ENCODE peak calls at places on chromosome 2, in eight cellular contexts. N is transverse colon, T is Peyer's patch, V is breast epithelium, K is cardiac fibroblast, A is left ventricle myocardium inferior, Y is WERI-Rb-1, L is mucosa of descending colon. Q is an unnamed sample.

GRCh38 chr2:84653302-84653701 is 137.0 kb downstream of the DNAH6 start:
- DNase-seq in N (no peak), T (no peak), V (no peak), K (no peak), A (no peak), Y (no peak), L (no peak), Q (peak; percentile 5)

GRCh38 chr2:197189770-197190434 is 120.7 kb downstream of the ANKRD44 start:
- DNase-seq in N (no peak), T (no peak), V (no peak), K (no peak), A (no peak), Y (no peak), L (no peak), Q (no peak)

GRCh38 chr2:235049069-235049468 is 97.3 kb downstream of the SH3BP4 start:
- DNase-seq in N (no peak), T (no peak), V (no peak), K (no peak), A (no peak), Y (no peak), L (no peak), Q (no peak)

GRCh38 chr2:231483398-231484329 is 19.4 kb upstream of the NCL start:
- DNase-seq in N (peak; percentile 12), T (no peak), V (peak; percentile 22), K (peak; percentile 40), A (peak; percentile 57), Y (no peak), L (peak; percentile 12), Q (peak; percentile 22)

GRCh38 chr2:40315684-40316083 is 136.2 kb downstream of the SLC8A1 start:
- DNase-seq in N (no peak), T (no peak), V (no peak), K (peak; percentile 72), A (no peak), Y (no peak), L (no peak), Q (peak; percentile 72)

GRCh38 chr2:127105656-127106456 is 1.1 kb downstream of the BIN1 start:
- DNase-seq in N (peak; percentile 34), T (peak; percentile 67), V (no peak), K (peak; percentile 69), A (no peak), Y (no peak), L (peak; percentile 49), Q (peak; percentile 18)

GRCh38 chr2:73175663-73176204 is 26.6 kb upstream of the NOTO start:
- DNase-seq in N (peak; percentile 81), T (peak; percentile 74), V (peak; percentile 39), K (peak; percentile 76), A (peak; percentile 88), Y (peak; percentile 84), L (peak; percentile 84), Q (peak; percentile 47)

GRCh38 chr2:105794926-105795574 is 50.3 kb downstream of the NCK2 start:
- DNase-seq in N (no peak), T (no peak), V (no peak), K (no peak), A (no peak), Y (no peak), L (no peak), Q (no peak)

GRCh38 chr2:230814616-230815015 is 50.1 kb upstream of the ITM2C start:
- DNase-seq in N (no peak), T (no peak), V (no peak), K (peak; percentile 54), A (no peak), Y (no peak), L (no peak), Q (peak; percentile 29)

GRCh38 chr2:12761109-12761508 is 44.4 kb downstream of the TRIB2 start:
- DNase-seq in N (no peak), T (no peak), V (no peak), K (no peak), A (no peak), Y (no peak), L (no peak), Q (no peak)

GRCh38 chr2:23658466-23658942 is 268.4 kb downstream of the ATAD2B start:
- DNase-seq in N (no peak), T (peak; percentile 59), V (no peak), K (peak; percentile 26), A (peak; percentile 43), Y (no peak), L (peak; percentile 19), Q (no peak)

GRCh38 chr2:193776988-193777387 is 1582.3 kb upstream of the TMEFF2 start:
- DNase-seq in N (no peak), T (no peak), V (no peak), K (no peak), A (no peak), Y (peak; percentile 49), L (peak; percentile 3), Q (no peak)

GRCh38 chr2:224027912-224028311 is 11.2 kb downstream of the SERPINE2 start:
- DNase-seq in N (no peak), T (no peak), V (no peak), K (no peak), A (no peak), Y (no peak), L (no peak), Q (no peak)

GRCh38 chr2:224031358-224031970 is 7.6 kb downstream of the SERPINE2 start:
- DNase-seq in N (no peak), T (no peak), V (no peak), K (no peak), A (no peak), Y (no peak), L (no peak), Q (no peak)

GRCh38 chr2:224027070-224027469 is 12.0 kb downstream of the SERPINE2 start:
- DNase-seq in N (no peak), T (no peak), V (no peak), K (no peak), A (no peak), Y (peak; percentile 70), L (no peak), Q (no peak)

GRCh38 chr2:224032283-224032682 is 6.8 kb downstream of the SERPINE2 start:
- DNase-seq in N (no peak), T (no peak), V (no peak), K (no peak), A (no peak), Y (no peak), L (no peak), Q (no peak)

GRCh38 chr2:224029876-224030275 is 9.2 kb downstream of the SERPINE2 start:
- DNase-seq in N (no peak), T (no peak), V (no peak), K (no peak), A (no peak), Y (no peak), L (no peak), Q (no peak)
- H3K4me3 ChIP-seq in N (no peak overlapping the region), T (no peak overlapping the region), V (no peak overlapping the region), K (no peak overlapping the region), A (no peak overlapping the region), Y (no peak overlapping the region), L (no peak overlapping the region), Q (no peak overlapping the region)

DNA sequence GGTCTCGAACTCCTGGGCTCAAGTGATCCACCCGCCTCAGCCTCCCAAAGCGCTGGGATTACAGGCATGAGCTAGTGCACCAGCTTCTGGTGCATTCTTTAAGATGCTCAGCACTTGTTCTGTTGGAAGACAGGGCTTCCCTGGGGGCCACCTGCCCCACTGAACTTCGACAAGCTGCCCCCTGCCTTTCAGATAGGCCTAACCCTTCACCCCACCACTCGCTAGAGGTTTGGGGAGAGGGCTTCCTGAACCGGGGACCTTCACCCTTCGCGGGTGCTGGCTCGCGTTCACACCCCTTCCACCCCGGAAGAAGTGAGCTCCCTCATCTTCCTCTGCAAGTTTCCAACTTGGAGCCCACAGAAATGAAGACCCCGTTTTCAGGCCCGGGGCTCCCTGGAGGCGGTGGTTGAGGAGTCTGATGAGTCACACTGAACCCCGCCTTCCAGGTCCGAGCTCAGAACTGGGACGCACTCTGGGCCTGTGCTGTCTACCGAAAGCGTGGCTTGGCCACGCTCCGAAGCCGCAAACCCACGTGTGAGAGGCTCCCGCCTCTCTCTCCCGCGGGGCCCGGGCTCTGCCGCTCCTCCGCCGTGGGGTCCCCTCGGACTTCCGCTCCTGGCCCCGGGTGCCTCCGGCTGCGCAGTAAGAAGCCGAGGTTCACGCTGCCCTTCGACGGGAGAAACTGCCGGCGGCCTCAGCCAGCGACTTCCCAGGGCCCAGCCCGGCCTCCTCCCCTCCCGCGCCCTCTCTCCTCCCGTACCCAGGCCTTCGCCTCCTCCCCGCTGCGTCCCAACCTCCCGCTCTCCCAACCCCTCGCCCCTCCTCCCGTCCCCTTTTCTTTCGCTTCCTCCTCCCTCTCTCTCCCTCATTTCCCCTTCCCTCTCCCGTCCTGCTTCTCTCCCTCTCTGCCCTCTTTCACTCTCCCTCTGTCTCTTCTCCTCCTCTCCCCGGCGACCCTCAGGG is 47.5 kb upstream of the SP3 start:
- DNase-seq in N (peak; percentile 66), T (peak; percentile 68), V (peak; percentile 68), K (peak; percentile 86), A (peak; percentile 85), Y (no peak), L (peak; percentile 51), Q (peak; percentile 55)
- TF ChIP-seq CTCF in N (no peak), T (no peak), V (peak; percentile 9), K (no peak), A (no peak), Y (no peak), L (no peak), Q (no peak)

GRCh38 chr2:222423632-222424280 is 587 bp upstream of the SGPP2 start:
- DNase-seq in N (no peak), T (peak; percentile 51), V (no peak), K (no peak), A (no peak), Y (no peak), L (no peak), Q (no peak)
- H3K4me3 ChIP-seq in N (peak overlapping the region; percentile 60), T (peak overlapping the region; percentile 85), V (peak overlapping the region; percentile 61), K (no peak overlapping the region), A (peak overlapping the region; percentile 79), Y (peak overlapping the region; percentile 42), L (peak overlapping the region; percentile 86), Q (no peak overlapping the region)

GRCh38 chr2:113274427-113274826 is 4.3 kb downstream of the PAX8 start:
- DNase-seq in N (no peak), T (no peak), V (no peak), K (no peak), A (no peak), Y (no peak), L (no peak), Q (no peak)

GRCh38 chr2:113276216-113276905 is 2.4 kb downstream of the PAX8 start:
- DNase-seq in N (no peak), T (no peak), V (no peak), K (no peak), A (no peak), Y (no peak), L (no peak), Q (no peak)

GRCh38 chr2:113275556-113276215 is 3.0 kb downstream of the PAX8 start:
- DNase-seq in N (no peak), T (no peak), V (no peak), K (no peak), A (no peak), Y (no peak), L (no peak), Q (no peak)

GRCh38 chr2:113272463-113272862 is 6.3 kb downstream of the PAX8 start:
- DNase-seq in N (no peak), T (no peak), V (no peak), K (no peak), A (no peak), Y (no peak), L (no peak), Q (no peak)

DNA sequence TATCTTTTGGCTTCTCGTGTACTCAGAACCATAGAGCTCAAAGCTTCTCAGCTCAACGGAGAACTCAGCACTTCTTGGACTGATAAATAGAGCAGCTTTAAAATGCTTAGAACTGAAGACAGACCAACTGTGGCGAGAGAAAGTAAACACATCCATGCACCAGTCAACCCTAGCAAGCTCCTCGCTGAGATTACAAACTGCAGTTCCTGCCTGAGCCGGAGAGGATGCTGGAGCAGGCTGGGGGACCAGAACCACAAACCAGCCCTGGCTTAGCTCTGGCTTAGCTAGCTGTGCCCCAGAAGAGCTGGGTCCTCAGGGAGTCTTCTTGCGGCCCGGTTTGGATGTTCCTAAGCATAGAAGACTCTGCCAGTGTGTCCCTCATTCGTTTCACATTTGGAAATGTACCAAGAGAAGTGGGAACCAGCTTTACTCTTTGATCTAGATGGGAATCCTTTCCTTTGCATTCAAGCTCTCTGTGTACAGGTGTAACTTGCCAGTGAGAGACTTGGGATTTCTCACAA is 5.6 kb downstream of the PAX8 start:
- DNase-seq in N (no peak), T (no peak), V (no peak), K (peak; percentile 20), A (no peak), Y (peak; percentile 44), L (no peak), Q (peak; percentile 18)
- TF ChIP-seq CTCF in N (no peak), T (peak; percentile 11), V (peak; percentile 8), K (peak; percentile 4), A (peak; percentile 17), Y (peak; percentile 39), L (no peak), Q (peak; percentile 28)